ENCODE peak calls at places on chromosome 14, in five cellular contexts. One of them, this sample, is unnamed.

GRCh38 chr14:33611405-33612183 is 339.3 kb downstream of the EGLN3 start:
- DNase-seq in astrocyte of the spinal cord: peak
- DNase-seq in uterus: no peak
- DNase-seq in adipocyte: peak
- DNase-seq in left ventricle myocardium inferior: no peak
- DNase-seq in this sample: no peak

GRCh38 chr14:102185360-102185759 is 45.7 kb downstream of the WDR20 start:
- DNase-seq in astrocyte of the spinal cord: no peak
- DNase-seq in uterus: no peak
- DNase-seq in adipocyte: no peak
- DNase-seq in left ventricle myocardium inferior: no peak
- DNase-seq in this sample: no peak

GRCh38 chr14:24928501-24928900 is 121.4 kb downstream of the STXBP6 start:
- DNase-seq in astrocyte of the spinal cord: no peak
- DNase-seq in uterus: no peak
- DNase-seq in adipocyte: peak
- DNase-seq in left ventricle myocardium inferior: no peak
- DNase-seq in this sample: no peak

GRCh38 chr14:68630081-68630571 is 162.7 kb downstream of the ZFP36L1 start:
- DNase-seq in astrocyte of the spinal cord: no peak
- DNase-seq in uterus: no peak
- DNase-seq in adipocyte: no peak
- DNase-seq in left ventricle myocardium inferior: no peak
- DNase-seq in this sample: no peak

GRCh38 chr14:73242274-73242960 is 5.1 kb downstream of the PAPLN start:
- DNase-seq in astrocyte of the spinal cord: no peak
- DNase-seq in uterus: no peak
- DNase-seq in adipocyte: peak
- DNase-seq in left ventricle myocardium inferior: no peak
- DNase-seq in this sample: peak

GRCh38 chr14:60348211-60348610 is 99.2 kb downstream of the PPM1A start:
- DNase-seq in astrocyte of the spinal cord: no peak
- DNase-seq in uterus: no peak
- DNase-seq in adipocyte: no peak
- DNase-seq in left ventricle myocardium inferior: no peak
- DNase-seq in this sample: no peak

GRCh38 chr14:96062010-96062409 is 22.8 kb downstream of the C14orf132 start:
- DNase-seq in astrocyte of the spinal cord: no peak
- DNase-seq in uterus: no peak
- DNase-seq in adipocyte: no peak
- DNase-seq in left ventricle myocardium inferior: no peak
- DNase-seq in this sample: no peak

GRCh38 chr14:73712540-73713141 is 1.5 kb downstream of the PNMA1 start:
- DNase-seq in astrocyte of the spinal cord: peak
- DNase-seq in uterus: no peak
- DNase-seq in adipocyte: peak
- DNase-seq in left ventricle myocardium inferior: no peak
- DNase-seq in this sample: no peak

GRCh38 chr14:58198086-58198485 is 1.9 kb upstream of the ACTR10 start:
- DNase-seq in astrocyte of the spinal cord: no peak
- DNase-seq in uterus: no peak
- DNase-seq in adipocyte: no peak
- DNase-seq in left ventricle myocardium inferior: no peak
- DNase-seq in this sample: no peak

GRCh38 chr14:61512508-61512907 is 182.8 kb upstream of the HIF1A start:
- DNase-seq in astrocyte of the spinal cord: no peak
- DNase-seq in uterus: no peak
- DNase-seq in adipocyte: peak
- DNase-seq in left ventricle myocardium inferior: no peak
- DNase-seq in this sample: no peak

GRCh38 chr14:100673807-100674154 is 52.9 kb upstream of the DLK1 start:
- DNase-seq in astrocyte of the spinal cord: no peak
- DNase-seq in uterus: no peak
- DNase-seq in adipocyte: no peak
- DNase-seq in left ventricle myocardium inferior: no peak
- DNase-seq in this sample: no peak

GRCh38 chr14:73610692-73611091 is 1.6 kb upstream of the ACOT6 start:
- DNase-seq in astrocyte of the spinal cord: peak
- DNase-seq in uterus: no peak
- DNase-seq in adipocyte: no peak
- DNase-seq in left ventricle myocardium inferior: no peak
- DNase-seq in this sample: no peak

GRCh38 chr14:36477266-36477665 is 42.8 kb downstream of the NKX2-1 start:
- DNase-seq in astrocyte of the spinal cord: no peak
- DNase-seq in uterus: no peak
- DNase-seq in adipocyte: no peak
- DNase-seq in left ventricle myocardium inferior: no peak
- DNase-seq in this sample: no peak

GRCh38 chr14:67285876-67286452 is 44.7 kb downstream of the PALS1 start:
- DNase-seq in astrocyte of the spinal cord: peak
- DNase-seq in uterus: no peak
- DNase-seq in adipocyte: peak
- DNase-seq in left ventricle myocardium inferior: no peak
- DNase-seq in this sample: peak

GRCh38 chr14:29144598-29144997 is 378.0 kb downstream of the FOXG1 start:
- DNase-seq in astrocyte of the spinal cord: peak
- DNase-seq in uterus: no peak
- DNase-seq in adipocyte: peak
- DNase-seq in left ventricle myocardium inferior: no peak
- DNase-seq in this sample: no peak

GRCh38 chr14:101665478-101666078 is 95.9 kb upstream of the PPP2R5C start:
- DNase-seq in astrocyte of the spinal cord: peak
- DNase-seq in uterus: no peak
- DNase-seq in adipocyte: peak
- DNase-seq in left ventricle myocardium inferior: no peak
- DNase-seq in this sample: peak

GRCh38 chr14:38001501-38001900 is 206.2 kb upstream of the SSTR1 start:
- DNase-seq in astrocyte of the spinal cord: no peak
- DNase-seq in uterus: no peak
- DNase-seq in adipocyte: no peak
- DNase-seq in left ventricle myocardium inferior: no peak
- DNase-seq in this sample: peak

GRCh38 chr14:101150010-101150409 is 246.5 kb upstream of the RTL1 start:
- DNase-seq in astrocyte of the spinal cord: no peak
- DNase-seq in uterus: no peak
- DNase-seq in adipocyte: no peak
- DNase-seq in left ventricle myocardium inferior: no peak
- DNase-seq in this sample: no peak

GRCh38 chr14:95006479-95006878 is 150.8 kb downstream of the DICER1 start:
- DNase-seq in astrocyte of the spinal cord: no peak
- DNase-seq in uterus: no peak
- DNase-seq in adipocyte: no peak
- DNase-seq in left ventricle myocardium inferior: no peak
- DNase-seq in this sample: no peak

GRCh38 chr14:54776361-54777001 is 126.1 kb downstream of the GCH1 start:
- DNase-seq in astrocyte of the spinal cord: peak
- DNase-seq in uterus: no peak
- DNase-seq in adipocyte: peak
- DNase-seq in left ventricle myocardium inferior: peak
- DNase-seq in this sample: peak

DNA sequence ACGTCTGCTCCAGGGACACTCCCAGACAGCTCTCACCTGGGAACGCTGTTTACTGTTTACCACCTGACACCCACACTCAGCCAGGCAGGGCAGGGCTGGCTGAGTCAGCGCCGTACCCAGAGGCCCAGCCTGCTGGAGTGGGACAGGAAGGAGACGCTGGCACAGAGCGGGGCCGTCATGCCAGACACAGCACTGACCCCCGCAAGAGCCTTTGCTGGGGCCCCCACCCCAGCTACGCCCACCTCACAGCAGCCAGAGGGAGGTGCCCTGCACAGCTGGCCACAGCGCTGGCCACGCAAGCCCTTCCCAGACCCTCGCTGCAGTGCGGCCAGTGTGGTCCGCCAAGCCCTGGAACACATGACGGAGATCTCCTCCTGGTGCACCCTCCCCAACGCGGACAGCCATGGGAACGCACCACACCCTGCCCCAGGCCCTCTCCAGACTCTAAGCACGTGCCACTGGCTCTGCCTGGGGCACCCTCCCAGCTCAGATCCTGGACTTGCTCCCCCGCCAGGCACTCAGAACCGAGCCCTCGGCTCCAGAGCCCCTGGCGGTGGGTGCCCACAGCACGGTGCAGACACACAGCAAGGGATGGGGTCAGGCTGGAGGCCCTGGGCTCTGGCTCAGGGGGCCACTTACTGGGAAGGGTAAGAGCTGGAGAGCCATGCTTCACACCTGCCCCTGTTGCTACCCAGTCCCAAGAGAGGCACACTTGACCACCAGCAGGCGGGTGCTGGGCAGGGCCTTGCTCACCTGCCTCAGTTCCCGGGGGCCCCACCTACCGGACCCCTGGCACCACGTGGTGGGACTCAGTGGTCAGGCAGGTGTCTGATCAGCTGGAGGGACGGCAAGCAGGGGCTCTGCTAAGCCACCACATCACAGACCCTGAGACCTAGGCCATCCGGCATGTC is 5.6 kb downstream of the AHNAK2 start:
- DNase-seq in astrocyte of the spinal cord: peak
- DNase-seq in uterus: peak
- DNase-seq in adipocyte: no peak
- DNase-seq in left ventricle myocardium inferior: peak
- DNase-seq in this sample: no peak
- H3K4me3 ChIP-seq in astrocyte of the spinal cord: no peak
- H3K4me3 ChIP-seq in uterus: no peak
- H3K4me3 ChIP-seq in adipocyte: peak
- H3K4me3 ChIP-seq in left ventricle myocardium inferior: no peak
- H3K4me3 ChIP-seq in this sample: no peak

GRCh38 chr14:34845869-34846268 is 29.3 kb downstream of the BAZ1A start:
- DNase-seq in astrocyte of the spinal cord: no peak
- DNase-seq in uterus: no peak
- DNase-seq in adipocyte: no peak
- DNase-seq in left ventricle myocardium inferior: no peak
- DNase-seq in this sample: no peak

GRCh38 chr14:34853041-34853440 is 22.1 kb downstream of the BAZ1A start:
- DNase-seq in astrocyte of the spinal cord: no peak
- DNase-seq in uterus: no peak
- DNase-seq in adipocyte: peak
- DNase-seq in left ventricle myocardium inferior: no peak
- DNase-seq in this sample: no peak

DNA sequence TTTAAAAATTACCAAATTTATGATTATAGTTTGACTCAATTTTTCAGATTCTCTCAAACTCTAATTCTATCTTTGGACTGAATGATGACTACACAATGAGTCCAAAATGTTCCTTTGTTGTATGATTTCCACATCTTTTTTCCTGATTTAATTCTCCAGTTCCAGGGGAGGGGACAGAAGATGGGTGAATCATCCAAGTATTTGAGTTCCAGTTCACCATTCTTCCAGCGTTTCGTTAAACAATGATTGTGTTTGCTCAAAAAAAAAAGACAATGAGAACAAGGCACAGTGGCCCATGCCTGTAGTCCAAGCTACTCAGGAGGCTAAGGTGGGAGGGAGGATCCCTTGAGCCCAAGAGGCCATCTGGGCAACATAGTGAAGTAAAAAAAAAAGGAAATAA is 23.8 kb downstream of the BAZ1A start:
- DNase-seq in astrocyte of the spinal cord: peak
- DNase-seq in uterus: no peak
- DNase-seq in adipocyte: peak
- DNase-seq in left ventricle myocardium inferior: no peak
- DNase-seq in this sample: no peak
- H3K4me3 ChIP-seq in astrocyte of the spinal cord: no peak
- H3K4me3 ChIP-seq in uterus: no peak
- H3K4me3 ChIP-seq in adipocyte: peak
- H3K4me3 ChIP-seq in left ventricle myocardium inferior: no peak
- H3K4me3 ChIP-seq in this sample: no peak

DNA sequence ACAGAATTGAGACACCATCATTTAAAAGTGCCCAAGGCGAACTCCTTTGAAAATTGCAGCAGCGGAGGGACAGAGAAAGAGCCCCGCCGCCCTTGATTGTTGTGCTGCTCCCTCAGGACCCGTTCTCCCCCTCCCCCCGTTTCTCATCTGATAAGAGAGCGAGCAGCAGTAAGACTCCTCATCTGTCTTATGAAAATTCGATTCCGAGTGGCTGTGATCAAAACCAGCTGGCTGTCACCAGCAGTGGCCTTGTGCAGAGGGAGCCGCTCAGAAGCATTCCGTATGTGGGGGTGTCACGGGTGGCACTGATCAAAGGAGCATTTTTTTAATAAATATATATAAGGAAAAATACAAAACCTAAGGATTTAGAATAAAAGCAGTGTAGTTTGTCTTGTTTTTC is 78.0 kb upstream of the GPATCH2L start:
- DNase-seq in astrocyte of the spinal cord: no peak
- DNase-seq in uterus: no peak
- DNase-seq in adipocyte: no peak
- DNase-seq in left ventricle myocardium inferior: no peak
- DNase-seq in this sample: no peak
- H3K4me3 ChIP-seq in astrocyte of the spinal cord: no peak
- H3K4me3 ChIP-seq in uterus: no peak
- H3K4me3 ChIP-seq in adipocyte: no peak
- H3K4me3 ChIP-seq in left ventricle myocardium inferior: no peak
- H3K4me3 ChIP-seq in this sample: no peak

GRCh38 chr14:99626041-99626648 is 18.8 kb upstream of the HHIPL1 start:
- DNase-seq in astrocyte of the spinal cord: no peak
- DNase-seq in uterus: no peak
- DNase-seq in adipocyte: no peak
- DNase-seq in left ventricle myocardium inferior: no peak
- DNase-seq in this sample: no peak

GRCh38 chr14:99628832-99629618 is 15.9 kb upstream of the HHIPL1 start:
- DNase-seq in astrocyte of the spinal cord: peak
- DNase-seq in uterus: peak
- DNase-seq in adipocyte: peak
- DNase-seq in left ventricle myocardium inferior: peak
- DNase-seq in this sample: peak

GRCh38 chr14:99625476-99625875 is 19.5 kb upstream of the HHIPL1 start:
- DNase-seq in astrocyte of the spinal cord: no peak
- DNase-seq in uterus: no peak
- DNase-seq in adipocyte: no peak
- DNase-seq in left ventricle myocardium inferior: no peak
- DNase-seq in this sample: no peak

GRCh38 chr14:99627100-99627499 is 17.8 kb upstream of the HHIPL1 start:
- DNase-seq in astrocyte of the spinal cord: no peak
- DNase-seq in uterus: no peak
- DNase-seq in adipocyte: no peak
- DNase-seq in left ventricle myocardium inferior: no peak
- DNase-seq in this sample: no peak

DNA sequence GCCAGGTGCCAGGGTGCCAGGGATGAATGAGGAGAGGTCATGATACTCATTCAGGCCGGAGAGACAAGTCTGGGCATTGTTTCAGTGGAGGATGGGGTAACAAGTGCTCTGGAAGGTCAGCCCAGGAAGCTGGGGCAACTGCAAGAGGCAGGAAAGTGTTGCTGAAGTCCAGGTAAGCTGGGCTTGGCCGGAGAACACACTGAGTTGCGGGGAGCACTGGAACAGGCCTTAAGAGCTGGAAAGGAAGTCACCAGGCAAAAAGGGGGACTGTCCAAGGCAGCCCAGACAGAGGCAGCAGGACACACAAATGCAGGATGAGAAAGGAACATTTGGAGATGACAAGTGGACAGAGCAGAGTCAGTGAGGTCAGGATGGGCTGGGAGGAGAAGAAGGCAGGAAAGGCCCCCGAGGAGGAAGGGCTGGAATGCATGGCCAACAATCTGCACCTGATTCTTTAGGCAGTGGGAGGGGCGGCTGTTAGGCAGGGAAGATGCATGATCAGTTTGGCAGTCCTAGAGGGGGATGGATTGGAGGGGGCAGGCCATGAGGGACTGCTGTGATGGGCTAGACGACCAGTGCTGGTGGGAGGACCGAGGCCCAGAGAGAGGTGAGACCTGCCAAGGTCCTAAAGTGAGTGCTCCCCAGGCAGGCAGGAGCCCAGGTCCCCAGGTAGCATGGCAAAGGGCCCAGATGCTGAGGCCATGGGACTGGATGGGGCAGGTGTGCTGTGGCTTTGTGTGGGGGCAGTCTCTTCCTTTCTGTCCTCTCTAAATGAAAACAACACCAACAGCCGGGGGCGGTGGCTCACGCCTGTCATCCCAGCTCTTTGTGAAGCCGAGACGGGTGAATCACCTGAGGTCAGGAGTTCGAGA is 17.2 kb upstream of the HHIPL1 start:
- DNase-seq in astrocyte of the spinal cord: no peak
- DNase-seq in uterus: no peak
- DNase-seq in adipocyte: no peak
- DNase-seq in left ventricle myocardium inferior: no peak
- DNase-seq in this sample: no peak
- H3K4me3 ChIP-seq in astrocyte of the spinal cord: no peak
- H3K4me3 ChIP-seq in uterus: no peak
- H3K4me3 ChIP-seq in adipocyte: no peak
- H3K4me3 ChIP-seq in left ventricle myocardium inferior: no peak
- H3K4me3 ChIP-seq in this sample: no peak